ENCODE peak calls at places on chromosome 14, in nine cellular contexts. J, P, A, F, H, Q, E, T and R are unnamed samples.

GRCh38 chr14:104869669-104870367 is 4.8 kb downstream of the CEP170B start:
- DNase-seq in F (no peak), P (no peak), A (no peak), E (no peak), T (no peak), J (no peak), Q (no peak), H (no peak), R (no peak)

GRCh38 chr14:103738706-103739451 is 23.3 kb downstream of the ZFYVE21 start:
- DNase-seq in P (no peak), Q (peak), H (no peak), E (no peak), F (no peak), T (no peak), A (no peak), J (no peak), R (no peak)

GRCh38 chr14:50964683-50965390 is 20.6 kb upstream of the PYGL start:
- DNase-seq in F (no peak), Q (peak), E (no peak), T (peak), H (peak), J (no peak), P (no peak), A (no peak), R (peak)

GRCh38 chr14:46661728-46662127 is 10.1 kb upstream of the RPL10L start:
- DNase-seq in P (no peak), A (no peak), Q (no peak), T (no peak), J (no peak), F (peak), E (no peak), H (no peak), R (no peak)

GRCh38 chr14:96192049-96192448 is 12.6 kb upstream of the BDKRB2 start:
- DNase-seq in A (no peak), J (no peak), Q (no peak), P (no peak), T (no peak), E (no peak), H (no peak), F (peak), R (no peak)

GRCh38 chr14:33408291-33408690 is 469.6 kb downstream of the NPAS3 start:
- DNase-seq in Q (no peak), T (no peak), P (no peak), F (no peak), E (no peak), H (no peak), J (no peak), A (no peak), R (no peak)

GRCh38 chr14:51996148-51996746 is 6.9 kb downstream of the RTRAF start:
- DNase-seq in E (no peak), F (no peak), J (no peak), T (no peak), H (peak), A (no peak), P (no peak), Q (no peak), R (no peak)

GRCh38 chr14:90632451-90632850 is 183.8 kb downstream of the TTC7B start:
- DNase-seq in F (no peak), P (no peak), J (no peak), T (no peak), Q (no peak), E (no peak), A (no peak), H (no peak), R (no peak)

GRCh38 chr14:50944647-50945413 is 547 bp upstream of the PYGL start:
- DNase-seq in T (peak), P (peak), A (no peak), F (no peak), E (no peak), Q (peak), J (no peak), H (no peak), R (no peak)

GRCh38 chr14:55850803-55851202 is 267.4 kb upstream of the PELI2 start:
- DNase-seq in E (no peak), F (no peak), A (no peak), J (no peak), H (peak), P (no peak), Q (no peak), T (no peak), R (no peak)

GRCh38 chr14:51068268-51068667 is 26.6 kb downstream of the TRIM9 start:
- DNase-seq in H (no peak), A (no peak), T (no peak), Q (no peak), J (no peak), P (no peak), F (no peak), E (no peak), R (no peak)

GRCh38 chr14:91290986-91291385 is 46.5 kb upstream of the GPR68 start:
- DNase-seq in P (no peak), H (no peak), F (no peak), T (no peak), J (no peak), E (no peak), Q (no peak), A (no peak), R (no peak)

GRCh38 chr14:79708991-79709390 is 502.3 kb downstream of the DIO2 start:
- DNase-seq in P (no peak), F (no peak), J (no peak), E (no peak), Q (no peak), H (no peak), T (no peak), A (no peak), R (no peak)

GRCh38 chr14:37816743-37817295 is 221.4 kb downstream of the TTC6 start:
- DNase-seq in H (no peak), F (no peak), E (no peak), T (no peak), J (no peak), P (no peak), A (no peak), Q (no peak), R (no peak)

GRCh38 chr14:51367600-51367931 is 127.5 kb downstream of the TMX1 start:
- DNase-seq in Q (no peak), A (no peak), P (no peak), F (no peak), E (no peak), T (no peak), J (no peak), H (peak), R (no peak)

GRCh38 chr14:61564623-61565091 is 130.7 kb upstream of the HIF1A start:
- DNase-seq in E (no peak), J (no peak), H (peak), F (no peak), Q (no peak), T (no peak), P (no peak), A (peak), R (no peak)

GRCh38 chr14:86296173-86296572 is 766.2 kb downstream of the FLRT2 start:
- DNase-seq in T (no peak), Q (no peak), F (no peak), J (no peak), H (peak), E (no peak), A (no peak), P (no peak), R (peak)

GRCh38 chr14:105075364-105076295 is 10.4 kb upstream of the GPR132 start:
- DNase-seq in T (no peak), Q (no peak), P (no peak), H (no peak), E (no peak), A (peak), F (peak), J (no peak), R (no peak)

GRCh38 chr14:68146812-68147211 is 327.2 kb downstream of the RAD51B start:
- DNase-seq in E (no peak), A (no peak), J (no peak), H (peak), F (no peak), Q (no peak), T (no peak), P (no peak), R (no peak)

GRCh38 chr14:88266474-88266873 is 56.6 kb downstream of the KCNK10 start:
- DNase-seq in T (no peak), F (no peak), J (no peak), E (no peak), H (no peak), Q (no peak), P (no peak), A (no peak), R (no peak)

GRCh38 chr14:74527736-74528280 is 34.2 kb downstream of the ISCA2 start:
- DNase-seq in H (no peak), F (no peak), A (no peak), P (no peak), Q (no peak), J (no peak), E (no peak), T (no peak), R (no peak)

GRCh38 chr14:58832010-58832409 is 194.2 kb downstream of the DACT1 start:
- DNase-seq in A (no peak), T (no peak), P (no peak), Q (no peak), H (no peak), F (no peak), J (no peak), E (no peak), R (no peak)

GRCh38 chr14:41568979-41569378 is 37.7 kb upstream of the LRFN5 start:
- DNase-seq in T (no peak), J (no peak), F (no peak), H (no peak), P (no peak), Q (no peak), E (no peak), A (no peak), R (no peak)

GRCh38 chr14:84622357-84622756 is 907.6 kb upstream of the FLRT2 start:
- DNase-seq in Q (no peak), J (no peak), P (no peak), E (no peak), T (no peak), F (no peak), H (no peak), A (no peak), R (no peak)

GRCh38 chr14:104531421-104532190 is 48.0 kb upstream of the C14orf180 start:
- DNase-seq in F (peak), J (no peak), H (no peak), E (no peak), P (no peak), A (no peak), T (no peak), Q (no peak), R (peak)

GRCh38 chr14:63840981-63841380 is 11.8 kb upstream of the SYNE2 start:
- DNase-seq in E (no peak), F (peak), A (no peak), H (no peak), Q (peak), P (no peak), T (no peak), J (no peak), R (peak)

GRCh38 chr14:102593841-102594170 is 1.4 kb downstream of the RCOR1 start:
- DNase-seq in E (no peak), A (no peak), P (no peak), J (no peak), F (no peak), T (no peak), Q (no peak), H (no peak), R (no peak)

GRCh38 chr14:101583709-101584048 is 22.4 kb downstream of the DIO3 start:
- DNase-seq in E (no peak), Q (no peak), T (no peak), A (no peak), J (no peak), H (no peak), P (no peak), F (no peak), R (no peak)

GRCh38 chr14:65070710-65071033 is 31.6 kb downstream of the MAX start:
- DNase-seq in H (no peak), T (peak), A (no peak), F (no peak), E (no peak), Q (no peak), P (no peak), J (no peak), R (no peak)

GRCh38 chr14:55399912-55400311 is 11.7 kb downstream of the ATG14 start:
- DNase-seq in A (no peak), E (no peak), Q (no peak), T (no peak), F (no peak), J (no peak), P (no peak), H (no peak), R (no peak)

GRCh38 chr14:63051301-63051700 is 6.0 kb upstream of the KCNH5 start:
- DNase-seq in E (no peak), F (no peak), Q (no peak), P (no peak), H (no peak), T (no peak), A (no peak), J (no peak), R (no peak)

GRCh38 chr14:38206689-38207088 is 1.0 kb upstream of the SSTR1 start:
- DNase-seq in E (no peak), H (no peak), A (no peak), P (no peak), J (no peak), Q (no peak), T (no peak), F (no peak), R (no peak)

GRCh38 chr14:50955373-50956043 is 11.2 kb upstream of the PYGL start:
- DNase-seq in A (peak), J (no peak), E (no peak), H (peak), P (peak), T (no peak), Q (peak), F (peak), R (no peak)

GRCh38 chr14:105881021-105881930 is 354.9 kb downstream of the TMEM121 start:
- DNase-seq in Q (no peak), J (no peak), F (peak), H (no peak), A (no peak), T (peak), P (no peak), E (no peak), R (peak)

GRCh38 chr14:75579882-75580281 is 1.5 kb downstream of the FLVCR2 start:
- DNase-seq in E (no peak), T (no peak), F (no peak), H (no peak), P (no peak), Q (peak), J (no peak), A (no peak), R (no peak)

GRCh38 chr14:75577090-75577489 is 1.3 kb upstream of the FLVCR2 start:
- DNase-seq in H (no peak), A (no peak), E (no peak), Q (no peak), T (no peak), P (no peak), J (no peak), F (no peak), R (no peak)

GRCh38 chr14:75578099-75578785 is at the start of gene FLVCR2:
- DNase-seq in T (peak), H (no peak), P (peak), E (peak), F (peak), Q (peak), J (peak), A (peak), R (no peak)

GRCh38 chr14:75577724-75578098 is 709 bp upstream of the FLVCR2 start:
- DNase-seq in H (peak), P (peak), F (peak), T (peak), Q (peak), J (peak), E (peak), A (peak), R (peak)

DNA sequence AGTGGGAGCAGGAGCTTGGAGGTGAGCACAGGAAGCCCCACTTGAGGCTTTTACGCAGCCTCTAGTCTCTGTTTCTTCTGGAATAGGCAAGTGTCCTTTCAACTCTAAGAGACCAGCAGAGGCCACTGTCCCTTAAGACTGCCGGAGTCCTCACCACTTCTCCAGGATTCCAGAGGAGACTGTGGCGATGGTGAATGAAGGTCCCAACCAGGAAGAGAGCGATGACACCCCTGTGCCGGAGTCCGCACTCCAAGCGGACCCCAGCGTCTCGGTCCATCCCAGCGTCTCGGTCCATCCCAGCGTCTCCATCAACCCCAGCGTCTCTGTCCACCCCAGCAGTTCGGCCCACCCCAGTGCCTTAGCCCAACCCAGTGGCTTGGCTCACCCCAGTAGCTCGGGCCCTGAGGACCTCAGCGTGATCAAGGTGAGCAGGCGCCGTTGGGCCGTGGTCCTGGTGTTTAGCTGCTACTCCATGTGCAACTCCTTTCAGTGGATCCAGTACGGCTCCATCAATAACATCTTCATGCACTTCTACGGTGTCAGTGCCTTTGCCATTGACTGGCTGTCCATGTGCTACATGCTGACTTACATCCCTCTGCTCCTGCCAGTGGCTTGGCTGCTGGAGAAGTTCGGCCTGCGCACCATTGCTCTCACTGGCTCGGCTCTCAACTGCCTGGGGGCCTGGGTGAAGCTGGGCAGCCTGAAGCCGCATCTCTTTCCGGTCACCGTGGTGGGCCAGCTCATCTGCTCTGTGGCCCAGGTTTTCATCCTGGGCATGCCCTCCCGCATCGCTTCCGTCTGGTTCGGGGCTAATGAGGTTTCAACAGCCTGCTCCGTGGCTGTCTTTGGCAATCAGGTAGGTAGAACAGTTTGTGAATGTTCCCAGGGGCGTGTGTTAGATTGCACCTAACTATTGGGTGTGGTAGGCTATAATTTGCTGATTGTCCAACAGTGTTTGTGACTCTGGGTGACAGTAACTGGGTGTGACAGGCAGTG is 664 bp downstream of the FLVCR2 start:
- DNase-seq in F (no peak), J (no peak), E (peak), Q (peak), T (peak), P (no peak), H (no peak), A (no peak), R (no peak)
- TF ChIP-seq CTCF in F (peak), J (peak), E (peak), Q (peak), T (peak), P (no peak), H (peak), A (no peak), R (peak)

GRCh38 chr14:24353551-24354529 is 14.0 kb upstream of the RIPK3 start:
- DNase-seq in T (no peak), E (no peak), P (no peak), F (peak), H (no peak), Q (no peak), A (no peak), J (no peak), R (no peak)
- TF ChIP-seq CTCF in T (no peak), E (no peak), P (no peak), F (no peak), H (no peak), Q (no peak), A (no peak), J (no peak), R (no peak)

DNA sequence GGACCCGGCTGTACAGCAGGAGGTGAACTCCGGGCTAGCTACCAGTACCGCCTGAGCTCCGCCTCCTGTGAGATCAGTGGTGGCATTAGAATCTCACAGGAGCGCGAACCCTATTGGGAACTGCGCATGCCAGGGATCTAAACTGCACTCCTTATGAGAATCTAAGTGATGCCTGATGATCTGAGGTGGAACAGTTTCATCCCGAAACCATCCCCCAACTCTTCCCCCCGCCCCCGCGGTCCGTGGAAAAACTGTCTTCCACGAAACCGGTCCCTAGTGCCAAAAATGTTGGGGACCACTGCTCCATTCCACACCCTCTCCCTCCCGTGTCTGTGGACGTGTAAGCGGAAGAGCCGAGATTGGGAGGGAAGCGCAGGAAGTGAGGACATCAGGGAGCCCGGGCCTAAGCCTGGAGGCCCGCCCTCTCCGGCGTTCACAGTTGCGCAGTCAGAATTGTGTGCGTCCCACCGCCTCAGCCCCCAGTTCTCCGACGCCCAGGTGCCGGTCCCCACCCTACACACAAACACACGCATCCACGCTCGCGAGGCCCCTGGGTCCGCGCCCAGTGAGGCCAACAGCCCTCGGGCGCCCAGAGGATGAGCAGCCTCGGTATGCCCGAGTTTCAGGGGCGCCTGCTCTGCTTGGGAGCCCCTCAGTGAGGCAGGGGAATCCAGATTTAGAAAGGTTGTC is 1.8 kb upstream of the RNASE4 start:
- DNase-seq in P (peak), H (peak), E (peak), J (peak), F (peak), T (peak), A (peak), Q (peak), R (peak)
- TF ChIP-seq CTCF in P (no peak), H (no peak), E (no peak), J (no peak), F (no peak), T (peak), A (no peak), Q (no peak), R (no peak)

DNA sequence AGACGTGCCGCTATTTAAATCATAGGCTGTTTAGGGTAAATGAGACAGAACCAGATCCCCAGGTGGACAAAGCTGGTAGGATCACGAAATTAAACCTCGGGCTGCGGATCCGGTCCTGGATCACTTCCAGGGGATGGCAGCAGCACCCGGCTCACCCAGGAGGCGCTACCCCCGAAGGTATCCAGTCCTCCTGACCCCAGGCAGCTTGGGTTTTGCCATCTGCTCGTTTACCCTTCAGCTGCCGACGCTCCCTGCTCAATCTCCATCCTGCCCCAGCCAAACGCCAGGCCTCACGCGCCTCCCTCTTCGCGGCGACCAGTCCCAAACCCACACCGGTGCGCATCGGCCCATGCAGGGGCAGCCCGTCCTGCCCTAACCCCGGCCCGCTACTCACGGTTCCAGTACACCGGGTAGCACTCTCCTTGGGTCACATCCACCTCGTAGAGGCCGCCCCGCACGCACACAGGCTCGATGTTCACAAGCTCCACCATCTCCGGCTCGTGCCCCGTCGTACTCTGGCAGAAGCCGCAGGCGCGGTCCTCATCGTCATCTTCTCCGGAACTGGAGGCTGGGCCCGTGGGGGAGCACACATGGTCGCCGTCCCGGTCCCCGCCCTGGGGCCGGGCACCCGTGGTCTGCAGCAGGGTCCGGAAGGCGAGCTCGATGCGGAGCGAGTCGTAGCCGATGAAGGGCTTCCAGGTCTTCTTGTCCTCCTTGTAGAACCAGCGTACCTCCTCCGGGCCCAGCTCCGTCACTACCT is 1.1 kb downstream of the DDHD1 start:
- DNase-seq in P (peak), T (peak), H (no peak), A (peak), E (peak), J (peak), F (peak), Q (peak), R (peak)
- TF ChIP-seq CTCF in P (no peak), T (no peak), H (no peak), A (no peak), E (peak), J (peak), F (peak), Q (peak), R (peak)